ENCODE peak calls at places on chromosomes 1 and 21, in four cellular contexts. V is H1, F is IMR-90, X is mesendoderm. D is an unnamed sample.

GRCh38 chr21:24045775-24046215 is 1561.5 kb downstream of the MRPL39 start:
- DNase-seq in V (no peak), F (peak), X (peak), D (no peak)

GRCh38 chr1:183198463-183198862 is 12.4 kb downstream of the LAMC2 start:
- DNase-seq in V (no peak), F (peak), X (peak), D (no peak)

GRCh38 chr1:101238041-101238515 is 1.3 kb downstream of the S1PR1 start:
- DNase-seq in V (no peak), F (no peak), X (no peak), D (no peak)

GRCh38 chr1:232548651-232549050 is 81.3 kb downstream of the SIPA1L2 start:
- DNase-seq in V (no peak), F (no peak), X (no peak), D (no peak)

GRCh38 chr21:45410151-45410864 is 5.3 kb downstream of the COL18A1 start:
- DNase-seq in V (no peak), F (no peak), X (no peak), D (no peak)

GRCh38 chr1:167454929-167455785 is 63.2 kb downstream of the CD247 start:
- DNase-seq in V (no peak), F (no peak), X (peak), D (peak)

GRCh38 chr1:11978290-11978689 is 2.0 kb upstream of the MFN2 start:
- DNase-seq in V (no peak), F (no peak), X (no peak), D (no peak)

GRCh38 chr1:81670286-81670685 is 130.4 kb upstream of the ADGRL2 start:
- DNase-seq in V (no peak), F (peak), X (no peak), D (no peak)

GRCh38 chr21:32073593-32073992 is 200.8 kb downstream of the HUNK start:
- DNase-seq in V (no peak), F (no peak), X (no peak), D (no peak)

GRCh38 chr1:50237081-50237480 is 128.4 kb downstream of the ELAVL4 start:
- DNase-seq in V (no peak), F (no peak), X (no peak), D (no peak)

GRCh38 chr1:216596298-216596947 is 126.8 kb downstream of the ESRRG start:
- DNase-seq in V (no peak), F (peak), X (peak), D (no peak)

GRCh38 chr1:113694910-113695309 is 64.4 kb downstream of the PHTF1 start:
- DNase-seq in V (no peak), F (no peak), X (no peak), D (no peak)

GRCh38 chr1:180524915-180525695 is 22.7 kb upstream of the ACBD6 start:
- DNase-seq in V (no peak), F (no peak), X (no peak), D (no peak)

GRCh38 chr1:180524160-180524914 is 22.0 kb upstream of the ACBD6 start:
- DNase-seq in V (no peak), F (peak), X (no peak), D (no peak)

GRCh38 chr1:180525696-180526000 is 23.3 kb upstream of the ACBD6 start:
- DNase-seq in V (no peak), F (peak), X (no peak), D (no peak)

GRCh38 chr1:180528868-180529470 is 26.6 kb upstream of the ACBD6 start:
- DNase-seq in V (no peak), F (no peak), X (no peak), D (no peak)

GRCh38 chr1:180527270-180527669 is 24.9 kb upstream of the ACBD6 start:
- DNase-seq in V (no peak), F (peak), X (peak), D (no peak)
- H3K56ac ChIP-seq in V (no peak), F (no peak), X (no peak), D (no peak)

DNA sequence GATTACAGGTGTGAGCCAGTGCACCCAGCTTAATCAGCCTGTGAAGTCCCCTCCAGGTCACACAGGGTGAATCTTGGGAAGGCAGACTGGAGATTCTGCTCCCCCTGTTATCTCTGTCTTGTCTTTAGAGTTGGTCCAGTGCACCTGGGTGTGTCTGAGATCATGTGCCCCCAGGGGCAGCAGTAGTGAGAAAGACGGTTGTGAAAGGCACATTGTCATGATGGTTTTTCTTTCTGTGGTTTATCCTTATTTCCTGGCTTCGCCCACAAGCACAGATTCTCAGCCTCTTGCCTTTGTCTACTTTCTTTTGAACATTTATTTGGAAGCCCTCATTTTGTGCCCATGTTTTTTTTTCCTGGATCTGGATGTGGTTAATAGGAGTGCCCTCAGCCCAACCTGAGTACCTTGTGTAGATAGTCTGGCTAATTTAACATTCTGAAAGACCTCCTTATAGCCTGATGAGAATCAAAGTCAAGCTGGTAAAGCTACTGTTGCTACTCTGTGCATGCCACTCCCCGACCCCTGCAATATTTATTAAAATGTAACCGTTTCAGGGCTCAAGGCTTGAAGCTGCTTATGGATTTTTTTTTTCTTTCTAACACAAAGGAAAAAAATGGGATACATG is 23.7 kb downstream of the UCK2 start:
- DNase-seq in V (no peak), F (peak), X (no peak), D (no peak)
- H2BK15ac ChIP-seq in V (no peak), F (no peak), X (no peak), D (no peak)

DNA sequence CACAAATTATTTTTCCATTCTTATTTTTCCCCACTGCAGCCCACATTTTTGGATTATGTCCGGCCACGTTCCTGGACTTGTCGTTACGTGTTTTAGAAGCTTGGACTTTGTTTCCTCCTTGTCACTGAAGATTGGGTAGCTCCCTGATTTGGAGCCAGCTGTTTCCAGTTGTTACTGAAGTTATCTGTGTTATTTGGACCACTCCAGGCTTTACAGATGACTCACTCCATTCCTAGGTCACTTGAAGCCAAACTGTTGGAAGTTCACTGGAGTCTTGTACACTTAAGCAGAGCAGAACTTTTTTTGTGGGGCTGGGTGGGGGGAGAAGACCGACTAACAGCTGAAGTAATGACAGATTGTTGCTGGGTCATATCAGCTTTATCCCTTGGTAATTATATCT is 12.2 kb upstream of the AXDND1 start:
- DNase-seq in V (no peak), F (peak), X (no peak), D (no peak)
- H3K56ac ChIP-seq in V (no peak), F (peak), X (no peak), D (no peak)

DNA sequence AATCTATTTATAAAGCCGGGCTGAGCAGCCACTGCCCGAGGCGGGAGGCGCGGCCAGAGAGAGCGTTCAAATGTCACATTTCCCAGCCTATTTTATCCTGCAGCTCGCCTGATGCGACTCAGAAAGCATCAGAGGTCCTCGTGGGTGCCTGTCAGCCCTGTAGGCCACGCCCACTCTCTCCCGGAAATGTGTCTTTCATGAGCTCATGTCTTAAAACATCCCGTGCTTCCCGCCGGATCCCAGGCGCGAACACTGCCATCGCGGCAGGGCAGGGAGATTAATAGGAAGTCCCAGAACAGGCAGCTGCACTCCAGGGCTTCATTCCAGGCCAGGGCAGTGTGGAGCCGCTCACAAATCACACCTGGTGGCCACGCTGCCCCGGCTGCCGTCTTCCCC is 117.5 kb downstream of the PRDM16 start:
- DNase-seq in V (no peak), F (peak), X (peak), D (peak)
- H2BK15ac ChIP-seq in V (no peak), F (no peak), X (no peak), D (no peak)

GRCh38 chr1:28632560-28632959 is 10.3 kb downstream of the TAF12 start:
- DNase-seq in V (no peak), F (no peak), X (no peak), D (no peak)

GRCh38 chr1:28631713-28632112 is 11.2 kb downstream of the TAF12 start:
- DNase-seq in V (no peak), F (no peak), X (no peak), D (no peak)
- H3K56ac ChIP-seq in V (no peak), F (no peak), X (no peak), D (no peak)

GRCh38 chr1:201277441-201277840 is 5.9 kb upstream of the PKP1 start:
- DNase-seq in V (no peak), F (no peak), X (no peak), D (no peak)

GRCh38 chr1:201275266-201275666 is 8.0 kb upstream of the PKP1 start:
- DNase-seq in V (no peak), F (peak), X (no peak), D (no peak)

GRCh38 chr1:201274616-201275265 is 8.6 kb upstream of the PKP1 start:
- DNase-seq in V (no peak), F (no peak), X (peak), D (no peak)

GRCh38 chr1:201279313-201279712 is 4.0 kb upstream of the PKP1 start:
- DNase-seq in V (no peak), F (peak), X (no peak), D (no peak)

GRCh38 chr1:201276891-201277290 is 6.4 kb upstream of the PKP1 start:
- DNase-seq in V (no peak), F (no peak), X (no peak), D (no peak)
- H2BK15ac ChIP-seq in V (no peak), F (no peak), X (no peak), D (no peak)